ENCODE peak calls at places on chromosomes 7 and 10, in four cellular contexts. Q is WTC11, L is SK-N-SH, U is H1. S is an unnamed sample.

GRCh38 chr7:63080831-63081230 is 917.8 kb upstream of the ZNF722 start:
- DNase-seq in L (no peak), Q (no peak), U (no peak), S (no peak)

GRCh38 chr10:59098387-59098786 is 78.1 kb upstream of the PHYHIPL start:
- DNase-seq in U (no peak), Q (no peak), L (no peak), S (no peak)

GRCh38 chr7:40717242-40717641 is 582.4 kb downstream of the SUGCT start:
- DNase-seq in L (peak), Q (peak), U (peak), S (no peak)

GRCh38 chr7:114589436-114589835 is 174.8 kb downstream of the FOXP2 start:
- DNase-seq in U (no peak), L (no peak), Q (no peak), S (no peak)

GRCh38 chr10:4515711-4516110 is 310.3 kb upstream of the AKR1E2 start:
- DNase-seq in L (no peak), Q (no peak), U (no peak), S (no peak)

GRCh38 chr7:85471740-85472139 is 284.9 kb upstream of the SEMA3D start:
- DNase-seq in U (no peak), Q (no peak), L (no peak), S (no peak)

GRCh38 chr7:18230271-18230670 is 202.6 kb upstream of the PRPS1L1 start:
- DNase-seq in U (no peak), L (no peak), Q (no peak), S (no peak)

GRCh38 chr10:13397052-13397451 is 49.0 kb upstream of the SEPHS1 start:
- DNase-seq in Q (no peak), U (no peak), L (no peak), S (no peak)

GRCh38 chr10:71600856-71601255 is 118.7 kb downstream of the C10orf105 start:
- DNase-seq in Q (no peak), U (no peak), L (no peak), S (no peak)

GRCh38 chr10:1402821-1403507 is 334.4 kb downstream of the ADARB2 start:
- DNase-seq in L (no peak), Q (no peak), U (peak), S (no peak)

GRCh38 chr7:17233643-17234397 is 64.6 kb upstream of the AHR start:
- DNase-seq in Q (no peak), L (no peak), U (no peak), S (no peak)

GRCh38 chr7:51666261-51666660 is 349.7 kb upstream of the COBL start:
- DNase-seq in Q (no peak), L (no peak), U (no peak), S (no peak)

GRCh38 chr10:34813626-34814227 is 1.4 kb downstream of the PARD3 start:
- DNase-seq in U (no peak), Q (no peak), L (no peak), S (no peak)

GRCh38 chr10:91043173-91043910 is 122.5 kb upstream of the ANKRD1 start:
- DNase-seq in Q (no peak), L (peak), U (no peak), S (peak)

GRCh38 chr10:4221315-4221714 is 436.3 kb upstream of the KLF6 start:
- DNase-seq in Q (no peak), U (no peak), L (no peak), S (no peak)

DNA sequence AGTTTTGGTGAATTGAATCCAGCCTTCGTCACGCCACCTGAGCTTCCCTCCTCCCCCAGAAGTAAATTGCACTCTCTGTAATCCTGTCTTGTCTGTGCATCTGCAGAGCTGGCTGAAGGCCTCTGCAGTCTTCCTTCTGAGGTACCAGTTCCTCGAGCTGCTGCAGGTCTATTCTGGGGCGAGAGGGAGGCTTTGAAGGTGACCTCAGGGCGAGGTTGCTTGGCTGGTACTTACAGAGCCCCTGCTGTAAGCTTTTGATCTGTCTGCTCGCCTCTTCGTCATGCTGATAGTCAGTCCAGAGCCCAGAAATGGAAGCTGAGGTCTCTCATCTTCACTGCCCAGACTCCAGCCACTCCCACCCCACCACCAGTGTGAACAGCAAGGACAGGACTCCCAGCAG is 513.5 kb upstream of the FOXK1 start:
- DNase-seq in L (no peak), Q (no peak), U (no peak), S (no peak)
- TF ChIP-seq TEAD4 in L (no peak), Q (no peak), U (no peak), S (no peak)

GRCh38 chr7:118369987-118370386 is 145.5 kb downstream of the ANKRD7 start:
- DNase-seq in U (no peak), Q (no peak), L (no peak), S (peak)
- TF ChIP-seq TEAD4 in U (no peak), Q (no peak), L (no peak), S (no peak)

GRCh38 chr10:69800109-69800508 is 1.6 kb upstream of the COL13A1 start:
- DNase-seq in Q (peak), L (peak), U (peak), S (peak)
- TF ChIP-seq TEAD4 in Q (no peak), L (no peak), U (no peak), S (no peak)

GRCh38 chr10:96565774-96566173 is 21.0 kb downstream of the TM9SF3 start:
- DNase-seq in Q (no peak), U (no peak), L (peak), S (no peak)
- TF ChIP-seq TEAD4 in Q (no peak), U (no peak), L (no peak), S (no peak)

GRCh38 chr10:103580422-103580821 is 86.9 kb downstream of the NEURL1 start:
- DNase-seq in L (no peak), Q (no peak), U (no peak), S (no peak)

GRCh38 chr10:103580011-103580410 is 86.5 kb downstream of the NEURL1 start:
- DNase-seq in U (peak), L (no peak), Q (peak), S (peak)

GRCh38 chr10:103576862-103577261 is 83.4 kb downstream of the NEURL1 start:
- DNase-seq in Q (no peak), L (no peak), U (no peak), S (no peak)

GRCh38 chr10:103581499-103581898 is 88.0 kb downstream of the NEURL1 start:
- DNase-seq in Q (no peak), L (no peak), U (no peak), S (no peak)

DNA sequence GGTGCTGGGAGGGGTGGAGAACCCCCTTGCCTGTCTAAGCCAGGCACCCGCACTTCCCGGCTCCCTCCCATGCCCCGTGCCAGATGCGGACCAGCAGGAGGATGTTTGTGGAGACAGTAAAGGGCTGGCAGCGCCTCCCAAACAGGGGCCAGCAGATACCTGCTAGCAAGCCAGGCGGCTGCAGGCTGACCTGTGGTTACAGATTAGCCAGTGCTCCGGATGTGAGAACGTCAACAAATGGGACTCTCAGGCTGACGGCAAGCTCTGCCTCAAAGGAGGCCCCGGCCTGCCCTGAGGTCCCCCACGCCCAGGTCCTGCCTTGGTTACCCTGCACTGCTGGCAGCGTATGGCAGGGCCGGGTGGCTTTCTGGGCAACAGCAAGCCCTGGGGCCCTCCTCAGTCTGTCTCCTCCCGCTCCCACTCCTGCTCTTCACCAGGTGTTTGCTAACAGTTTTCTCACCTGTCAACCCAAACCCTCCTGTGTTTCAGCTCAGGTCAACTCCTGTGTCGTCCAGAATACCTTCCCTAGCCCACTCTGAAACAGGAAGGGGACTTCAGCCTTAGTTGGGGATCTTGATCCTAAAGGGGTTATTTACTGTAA is 85.4 kb downstream of the NEURL1 start:
- DNase-seq in U (no peak), Q (no peak), L (no peak), S (peak)
- TF ChIP-seq TEAD4 in U (no peak), Q (no peak), L (no peak), S (no peak)

GRCh38 chr7:146129997-146130396 is 13.4 kb downstream of the CNTNAP2 start:
- DNase-seq in Q (no peak), L (no peak), U (no peak), S (no peak)

GRCh38 chr7:146126767-146127509 is 10.3 kb downstream of the CNTNAP2 start:
- DNase-seq in L (no peak), Q (no peak), U (no peak), S (no peak)

GRCh38 chr7:146131701-146132100 is 15.1 kb downstream of the CNTNAP2 start:
- DNase-seq in Q (no peak), U (no peak), L (no peak), S (no peak)

GRCh38 chr7:146123715-146124114 is 7.1 kb downstream of the CNTNAP2 start:
- DNase-seq in U (no peak), L (no peak), Q (no peak), S (no peak)

GRCh38 chr7:146129296-146129695 is 12.7 kb downstream of the CNTNAP2 start:
- DNase-seq in Q (no peak), L (no peak), U (no peak), S (no peak)
- TF ChIP-seq TEAD4 in Q (no peak), L (no peak), U (no peak), S (no peak)

GRCh38 chr10:118971187-118971586 is 58.3 kb upstream of the NANOS1 start:
- DNase-seq in U (no peak), L (no peak), Q (no peak), S (no peak)

GRCh38 chr10:118973744-118974143 is 55.8 kb upstream of the NANOS1 start:
- DNase-seq in U (no peak), L (no peak), Q (no peak), S (no peak)

GRCh38 chr10:118970770-118971169 is 58.7 kb upstream of the NANOS1 start:
- DNase-seq in L (no peak), Q (no peak), U (no peak), S (no peak)

GRCh38 chr10:118969014-118969413 is 60.5 kb upstream of the NANOS1 start:
- DNase-seq in Q (no peak), L (no peak), U (no peak), S (no peak)

GRCh38 chr10:118971876-118972275 is 57.6 kb upstream of the NANOS1 start:
- DNase-seq in L (no peak), U (no peak), Q (no peak), S (no peak)
- TF ChIP-seq TEAD4 in L (no peak), U (no peak), Q (no peak), S (no peak)

GRCh38 chr7:122425731-122426130 is 121.2 kb upstream of the FEZF1 start:
- DNase-seq in L (no peak), Q (no peak), U (no peak), S (no peak)
- TF ChIP-seq TEAD4 in L (no peak), Q (no peak), U (no peak), S (no peak)